ENCODE peak calls at places on chromosomes 12 and 14, in seven cellular contexts. One of them, this sample, is unnamed.

GRCh38 chr14:104387000-104387384 is 192.6 kb upstream of the C14orf180 start:
- DNase-seq in CD4-positive, alpha-beta memory T cell: no peak
- DNase-seq in adrenal gland: no peak
- DNase-seq in CD8-positive, alpha-beta T cell: no peak
- DNase-seq in ovary: peak; percentile 7
- DNase-seq in mammary epithelial cell: no peak
- DNase-seq in psoas muscle: no peak
- DNase-seq in this sample: no peak

GRCh38 chr12:65232490-65233077 is 45.9 kb upstream of the MSRB3 start:
- DNase-seq in CD4-positive, alpha-beta memory T cell: peak; percentile 25
- DNase-seq in adrenal gland: no peak
- DNase-seq in CD8-positive, alpha-beta T cell: no peak
- DNase-seq in ovary: no peak
- DNase-seq in mammary epithelial cell: peak; percentile 11
- DNase-seq in psoas muscle: no peak
- DNase-seq in this sample: peak; percentile 37

GRCh38 chr12:117671734-117672133 is 297.1 kb downstream of the KSR2 start:
- DNase-seq in CD4-positive, alpha-beta memory T cell: no peak
- DNase-seq in adrenal gland: peak; percentile 43
- DNase-seq in CD8-positive, alpha-beta T cell: no peak
- DNase-seq in ovary: no peak
- DNase-seq in mammary epithelial cell: no peak
- DNase-seq in psoas muscle: no peak
- DNase-seq in this sample: no peak

GRCh38 chr14:62722406-62722805 is 322.9 kb downstream of the KCNH5 start:
- DNase-seq in CD4-positive, alpha-beta memory T cell: no peak
- DNase-seq in adrenal gland: no peak
- DNase-seq in CD8-positive, alpha-beta T cell: no peak
- DNase-seq in ovary: no peak
- DNase-seq in mammary epithelial cell: no peak
- DNase-seq in psoas muscle: no peak
- DNase-seq in this sample: no peak

GRCh38 chr12:130978785-130979184 is 25.1 kb downstream of the ADGRD1 start:
- DNase-seq in CD4-positive, alpha-beta memory T cell: no peak
- DNase-seq in adrenal gland: no peak
- DNase-seq in CD8-positive, alpha-beta T cell: no peak
- DNase-seq in ovary: no peak
- DNase-seq in mammary epithelial cell: no peak
- DNase-seq in psoas muscle: peak; percentile 68
- DNase-seq in this sample: no peak

GRCh38 chr12:59115526-59115925 is 195.2 kb upstream of the LRIG3 start:
- DNase-seq in CD4-positive, alpha-beta memory T cell: no peak
- DNase-seq in adrenal gland: no peak
- DNase-seq in CD8-positive, alpha-beta T cell: no peak
- DNase-seq in ovary: no peak
- DNase-seq in mammary epithelial cell: no peak
- DNase-seq in psoas muscle: no peak
- DNase-seq in this sample: no peak

GRCh38 chr12:23631991-23632390 is 317.5 kb downstream of the SOX5 start:
- DNase-seq in CD4-positive, alpha-beta memory T cell: no peak
- DNase-seq in adrenal gland: no peak
- DNase-seq in CD8-positive, alpha-beta T cell: no peak
- DNase-seq in ovary: no peak
- DNase-seq in mammary epithelial cell: no peak
- DNase-seq in psoas muscle: no peak
- DNase-seq in this sample: no peak

GRCh38 chr12:14153803-14154202 is 172.4 kb upstream of the GRIN2B start:
- DNase-seq in CD4-positive, alpha-beta memory T cell: no peak
- DNase-seq in adrenal gland: no peak
- DNase-seq in CD8-positive, alpha-beta T cell: no peak
- DNase-seq in ovary: no peak
- DNase-seq in mammary epithelial cell: no peak
- DNase-seq in psoas muscle: no peak
- DNase-seq in this sample: no peak

GRCh38 chr14:36091096-36091495 is 85.4 kb downstream of the PTCSC3 start:
- DNase-seq in CD4-positive, alpha-beta memory T cell: no peak
- DNase-seq in adrenal gland: no peak
- DNase-seq in CD8-positive, alpha-beta T cell: no peak
- DNase-seq in ovary: no peak
- DNase-seq in mammary epithelial cell: peak; percentile 68
- DNase-seq in psoas muscle: no peak
- DNase-seq in this sample: no peak

GRCh38 chr12:12585115-12585862 is 22.6 kb upstream of the DUSP16 start:
- DNase-seq in CD4-positive, alpha-beta memory T cell: no peak
- DNase-seq in adrenal gland: peak; percentile 61
- DNase-seq in CD8-positive, alpha-beta T cell: no peak
- DNase-seq in ovary: no peak
- DNase-seq in mammary epithelial cell: peak; percentile 27
- DNase-seq in psoas muscle: no peak
- DNase-seq in this sample: no peak

GRCh38 chr12:1688086-1688710 is 2.7 kb upstream of the ADIPOR2 start:
- DNase-seq in CD4-positive, alpha-beta memory T cell: no peak
- DNase-seq in adrenal gland: no peak
- DNase-seq in CD8-positive, alpha-beta T cell: no peak
- DNase-seq in ovary: no peak
- DNase-seq in mammary epithelial cell: peak; percentile 30
- DNase-seq in psoas muscle: no peak
- DNase-seq in this sample: no peak

GRCh38 chr14:61280526-61281185 is 482 bp downstream of the TMEM30B start:
- DNase-seq in CD4-positive, alpha-beta memory T cell: peak; percentile 81
- DNase-seq in adrenal gland: peak; percentile 71
- DNase-seq in CD8-positive, alpha-beta T cell: peak; percentile 63
- DNase-seq in ovary: peak; percentile 50
- DNase-seq in mammary epithelial cell: peak; percentile 18
- DNase-seq in psoas muscle: peak; percentile 89
- DNase-seq in this sample: peak; percentile 61

GRCh38 chr12:131641315-131641714 is 69.6 kb upstream of the SFSWAP start:
- DNase-seq in CD4-positive, alpha-beta memory T cell: no peak
- DNase-seq in adrenal gland: no peak
- DNase-seq in CD8-positive, alpha-beta T cell: no peak
- DNase-seq in ovary: no peak
- DNase-seq in mammary epithelial cell: no peak
- DNase-seq in psoas muscle: no peak
- DNase-seq in this sample: no peak

GRCh38 chr12:17802657-17803641 is 287.0 kb downstream of the RERGL start:
- DNase-seq in CD4-positive, alpha-beta memory T cell: no peak
- DNase-seq in adrenal gland: no peak
- DNase-seq in CD8-positive, alpha-beta T cell: no peak
- DNase-seq in ovary: no peak
- DNase-seq in mammary epithelial cell: no peak
- DNase-seq in psoas muscle: no peak
- DNase-seq in this sample: no peak

GRCh38 chr14:103679351-103679750 is 35.9 kb downstream of the XRCC3 start:
- DNase-seq in CD4-positive, alpha-beta memory T cell: peak; percentile 9
- DNase-seq in adrenal gland: peak; percentile 39
- DNase-seq in CD8-positive, alpha-beta T cell: no peak
- DNase-seq in ovary: no peak
- DNase-seq in mammary epithelial cell: no peak
- DNase-seq in psoas muscle: peak; percentile 67
- DNase-seq in this sample: peak; percentile 29

GRCh38 chr12:103928736-103929050 is 1.5 kb upstream of the HSP90B1 start:
- DNase-seq in CD4-positive, alpha-beta memory T cell: no peak
- DNase-seq in adrenal gland: peak; percentile 23
- DNase-seq in CD8-positive, alpha-beta T cell: no peak
- DNase-seq in ovary: peak; percentile 23
- DNase-seq in mammary epithelial cell: no peak
- DNase-seq in psoas muscle: no peak
- DNase-seq in this sample: peak; percentile 78

GRCh38 chr12:20931894-20932293 is 121.4 kb downstream of the SLCO1B3 start:
- DNase-seq in CD4-positive, alpha-beta memory T cell: no peak
- DNase-seq in adrenal gland: no peak
- DNase-seq in CD8-positive, alpha-beta T cell: no peak
- DNase-seq in ovary: no peak
- DNase-seq in mammary epithelial cell: no peak
- DNase-seq in psoas muscle: no peak
- DNase-seq in this sample: no peak

DNA sequence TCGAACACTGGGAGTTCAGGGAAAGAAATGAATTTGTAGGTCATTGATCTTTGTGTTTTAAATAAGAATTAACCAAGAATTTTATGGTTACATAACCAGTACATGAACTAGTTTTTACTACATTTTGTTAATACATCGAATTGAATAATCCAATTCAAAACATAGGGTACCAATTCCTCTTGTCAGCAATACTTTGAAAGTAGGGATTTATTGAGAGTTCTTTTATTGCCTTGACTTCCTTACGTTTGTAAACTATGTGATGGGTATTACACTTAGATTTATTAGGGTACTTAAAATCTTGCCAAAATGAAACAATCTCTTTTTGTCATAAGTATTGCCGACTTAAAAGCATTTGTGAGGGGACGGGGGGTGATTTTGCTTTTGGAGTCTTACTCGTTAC is 22.3 kb downstream of the SOCS2 start:
- DNase-seq in CD4-positive, alpha-beta memory T cell: no peak
- DNase-seq in adrenal gland: no peak
- DNase-seq in CD8-positive, alpha-beta T cell: no peak
- DNase-seq in ovary: no peak
- DNase-seq in mammary epithelial cell: no peak
- DNase-seq in psoas muscle: no peak
- DNase-seq in this sample: no peak
- H3K4me3 ChIP-seq in CD4-positive, alpha-beta memory T cell: no peak overlapping the region
- H3K4me3 ChIP-seq in adrenal gland: no peak overlapping the region
- H3K4me3 ChIP-seq in CD8-positive, alpha-beta T cell: no peak overlapping the region
- H3K4me3 ChIP-seq in ovary: peak overlapping the region; percentile 1
- H3K4me3 ChIP-seq in mammary epithelial cell: no peak overlapping the region
- H3K4me3 ChIP-seq in psoas muscle: peak overlapping the region; percentile 38
- H3K4me3 ChIP-seq in this sample: no peak overlapping the region

GRCh38 chr14:68888025-68888850 is 90.9 kb downstream of the ACTN1 start:
- DNase-seq in CD4-positive, alpha-beta memory T cell: no peak
- DNase-seq in adrenal gland: peak; percentile 29
- DNase-seq in CD8-positive, alpha-beta T cell: no peak
- DNase-seq in ovary: no peak
- DNase-seq in mammary epithelial cell: peak; percentile 58
- DNase-seq in psoas muscle: peak; percentile 42
- DNase-seq in this sample: no peak

GRCh38 chr14:68888883-68889282 is 90.2 kb downstream of the ACTN1 start:
- DNase-seq in CD4-positive, alpha-beta memory T cell: no peak
- DNase-seq in adrenal gland: no peak
- DNase-seq in CD8-positive, alpha-beta T cell: no peak
- DNase-seq in ovary: no peak
- DNase-seq in mammary epithelial cell: no peak
- DNase-seq in psoas muscle: peak; percentile 6
- DNase-seq in this sample: no peak

GRCh38 chr14:68884031-68885030 is 91.5 kb upstream of the ZFP36L1 start:
- DNase-seq in CD4-positive, alpha-beta memory T cell: no peak
- DNase-seq in adrenal gland: peak; percentile 82
- DNase-seq in CD8-positive, alpha-beta T cell: no peak
- DNase-seq in ovary: no peak
- DNase-seq in mammary epithelial cell: peak; percentile 82
- DNase-seq in psoas muscle: peak; percentile 89
- DNase-seq in this sample: no peak

GRCh38 chr14:68885226-68886108 is 92.6 kb upstream of the ZFP36L1 start:
- DNase-seq in CD4-positive, alpha-beta memory T cell: no peak
- DNase-seq in adrenal gland: no peak
- DNase-seq in CD8-positive, alpha-beta T cell: no peak
- DNase-seq in ovary: no peak
- DNase-seq in mammary epithelial cell: no peak
- DNase-seq in psoas muscle: peak; percentile 49
- DNase-seq in this sample: no peak

DNA sequence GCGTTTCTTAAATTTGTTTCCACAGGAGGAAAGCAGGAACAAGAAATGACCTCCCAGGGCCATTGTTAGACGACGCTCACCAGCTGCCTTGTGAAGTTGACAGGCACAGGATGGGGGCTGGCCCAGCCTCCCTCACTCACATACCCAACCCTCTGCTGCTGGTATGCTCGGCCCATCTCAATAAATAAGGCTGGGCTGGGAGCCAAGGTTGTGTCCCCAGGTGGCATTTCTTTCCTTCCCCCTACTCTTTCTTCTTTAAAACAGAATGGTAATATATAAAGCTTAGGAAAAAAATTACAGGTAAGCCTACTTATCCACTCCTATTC is 93.0 kb downstream of the ACTN1 start:
- DNase-seq in CD4-positive, alpha-beta memory T cell: no peak
- DNase-seq in adrenal gland: no peak
- DNase-seq in CD8-positive, alpha-beta T cell: no peak
- DNase-seq in ovary: no peak
- DNase-seq in mammary epithelial cell: no peak
- DNase-seq in psoas muscle: no peak
- DNase-seq in this sample: no peak
- H3K27ac ChIP-seq in CD4-positive, alpha-beta memory T cell: no peak overlapping the region
- H3K27ac ChIP-seq in adrenal gland: no peak overlapping the region
- H3K27ac ChIP-seq in CD8-positive, alpha-beta T cell: no peak overlapping the region
- H3K27ac ChIP-seq in ovary: no peak overlapping the region
- H3K27ac ChIP-seq in mammary epithelial cell: no peak overlapping the region
- H3K27ac ChIP-seq in psoas muscle: no peak overlapping the region
- H3K27ac ChIP-seq in this sample: no peak overlapping the region

DNA sequence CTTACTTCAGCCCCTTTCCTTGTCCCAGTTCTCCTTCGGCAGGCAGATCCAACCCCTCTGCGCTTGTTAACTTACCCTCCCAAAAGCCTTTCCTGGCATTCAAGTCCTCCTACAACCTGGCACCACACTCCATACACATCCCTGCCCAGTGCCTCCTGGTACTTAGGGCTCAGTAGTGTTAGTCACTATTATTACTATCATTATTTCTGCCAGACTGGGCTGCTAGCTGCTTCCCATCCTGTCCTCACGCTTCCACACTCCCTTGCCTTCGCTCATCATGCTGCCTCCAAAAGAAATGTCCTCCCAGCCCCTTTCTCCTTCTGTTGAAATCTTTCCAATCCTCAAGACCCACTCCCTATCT is 1.6 kb upstream of the HDAC7 start:
- DNase-seq in CD4-positive, alpha-beta memory T cell: no peak
- DNase-seq in adrenal gland: no peak
- DNase-seq in CD8-positive, alpha-beta T cell: no peak
- DNase-seq in ovary: no peak
- DNase-seq in mammary epithelial cell: no peak
- DNase-seq in psoas muscle: peak; percentile 27
- DNase-seq in this sample: no peak
- H3K4me1 ChIP-seq in CD4-positive, alpha-beta memory T cell: peaks cover 87% of the 10 kb centered on the region
- H3K4me1 ChIP-seq in adrenal gland: peaks cover 52% of the 10 kb centered on the region
- H3K4me1 ChIP-seq in CD8-positive, alpha-beta T cell: peaks cover 81% of the 10 kb centered on the region
- H3K4me1 ChIP-seq in ovary: peaks cover 36% of the 10 kb centered on the region
- H3K4me1 ChIP-seq in mammary epithelial cell: peaks cover 57% of the 10 kb centered on the region
- H3K4me1 ChIP-seq in psoas muscle: peaks cover 34% of the 10 kb centered on the region
- H3K4me1 ChIP-seq in this sample: peaks cover 69% of the 10 kb centered on the region

DNA sequence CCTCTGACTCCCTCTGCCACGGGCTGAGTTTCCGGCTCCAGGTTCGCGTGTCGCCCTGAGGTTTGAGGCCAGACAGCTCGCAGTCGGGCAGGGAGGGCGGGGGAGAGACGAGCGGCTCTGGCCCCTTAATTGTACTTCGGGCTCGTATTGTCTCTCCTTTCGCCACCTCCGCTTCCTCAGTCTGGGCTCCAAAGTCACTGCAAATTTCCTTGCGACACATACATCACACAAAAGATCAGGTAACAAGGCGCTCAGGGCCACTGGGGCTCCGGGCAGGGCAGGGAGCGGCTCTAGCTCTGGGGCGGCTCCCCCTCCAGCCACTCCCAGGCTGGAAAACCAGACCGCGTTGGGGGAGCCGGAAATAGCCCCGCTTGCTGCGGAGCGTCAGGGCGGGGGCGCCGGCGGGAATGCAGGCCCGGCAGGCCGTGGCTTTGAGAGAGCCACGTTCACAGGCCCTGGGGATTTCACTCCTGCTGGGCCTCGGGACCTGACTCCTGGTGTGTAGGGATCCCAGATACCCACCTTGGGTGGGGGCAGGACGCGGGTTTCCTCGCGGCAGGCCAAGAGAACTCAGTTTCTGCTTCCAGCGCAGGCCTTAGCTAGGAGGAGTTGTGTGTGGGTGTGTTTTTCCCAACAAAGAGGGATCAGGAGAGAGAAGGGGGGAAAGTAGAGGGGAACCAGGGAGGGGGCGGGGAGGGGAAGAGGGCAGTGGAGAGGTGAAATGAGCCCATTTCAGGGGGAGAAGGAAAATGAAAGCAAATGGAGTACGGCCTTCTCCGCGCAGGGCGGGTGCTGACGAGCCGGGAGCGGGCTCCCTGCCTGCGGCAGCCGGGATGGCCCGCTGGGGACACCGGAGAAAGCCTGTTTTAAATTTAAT is 4.4 kb upstream of the HOXC9 start:
- DNase-seq in CD4-positive, alpha-beta memory T cell: no peak
- DNase-seq in adrenal gland: no peak
- DNase-seq in CD8-positive, alpha-beta T cell: no peak
- DNase-seq in ovary: no peak
- DNase-seq in mammary epithelial cell: peak; percentile 62
- DNase-seq in psoas muscle: peak; percentile 94
- DNase-seq in this sample: peak; percentile 31
- H3K4me3 ChIP-seq in CD4-positive, alpha-beta memory T cell: peak overlapping the region; percentile 29
- H3K4me3 ChIP-seq in adrenal gland: no peak overlapping the region
- H3K4me3 ChIP-seq in CD8-positive, alpha-beta T cell: peak overlapping the region; percentile 56
- H3K4me3 ChIP-seq in ovary: peak overlapping the region; percentile 21
- H3K4me3 ChIP-seq in mammary epithelial cell: peak overlapping the region; percentile 43
- H3K4me3 ChIP-seq in psoas muscle: peak overlapping the region; percentile 78
- H3K4me3 ChIP-seq in this sample: peak overlapping the region; percentile 51